ENCODE peak calls at places on chromosomes 13 and 19, in seven cellular contexts. B is activated CD8-positive, alpha-beta memory T cell treated with anti-CD3 and anti-CD28 coated beads, Interleukin-2, amount 50 U/mL, for 4 hours; C is HT-29; U is HAP-1; N is uterus; E is thoracic aorta; M is stimulated activated naive CD8-positive, alpha-beta T cell treated with anti-CD3 and anti-CD28 coated beads, Interleukin-15, amount 100 ng/mL, for 72 hours. Y is an unnamed sample.

GRCh38 chr13:20134732-20135131 is 26.1 kb downstream of the GJA3 start:
- DNase-seq in B (no peak), C (no peak), U (no peak), N (no peak), E (no peak), M (no peak), Y (no peak)

GRCh38 chr13:59960683-59961082 is 203.0 kb downstream of the DIAPH3 start:
- DNase-seq in B (no peak), C (no peak), U (no peak), N (no peak), E (no peak), M (no peak), Y (no peak)

GRCh38 chr13:43303040-43303729 is 279.8 kb downstream of the DNAJC15 start:
- DNase-seq in B (no peak), C (peak; percentile 70), U (peak; percentile 51), N (no peak), E (no peak), M (no peak), Y (peak; percentile 42)

GRCh38 chr13:26847281-26847680 is 86.7 kb upstream of the GPR12 start:
- DNase-seq in B (no peak), C (no peak), U (no peak), N (no peak), E (no peak), M (no peak), Y (peak; percentile 15)

GRCh38 chr13:111973186-111974064 is 93.5 kb upstream of the SOX1 start:
- DNase-seq in B (no peak), C (no peak), U (no peak), N (no peak), E (no peak), M (no peak), Y (no peak)

GRCh38 chr13:75271851-75272250 is 210.1 kb downstream of the TBC1D4 start:
- DNase-seq in B (no peak), C (no peak), U (no peak), N (no peak), E (no peak), M (no peak), Y (no peak)

GRCh38 chr13:110651271-110651670 is 35.9 kb downstream of the NAXD start:
- DNase-seq in B (no peak), C (no peak), U (no peak), N (no peak), E (no peak), M (no peak), Y (no peak)

GRCh38 chr13:67094078-67094477 is 136.1 kb downstream of the PCDH9 start:
- DNase-seq in B (no peak), C (no peak), U (no peak), N (no peak), E (no peak), M (no peak), Y (no peak)

GRCh38 chr19:50718255-50719118 is 1.1 kb downstream of the SHANK1 start:
- DNase-seq in B (peak; percentile 53), C (no peak), U (no peak), N (no peak), E (no peak), M (no peak), Y (peak; percentile 48)

GRCh38 chr13:33153421-33154381 is 131.9 kb downstream of the STARD13 start:
- DNase-seq in B (no peak), C (peak; percentile 75), U (no peak), N (no peak), E (peak; percentile 11), M (no peak), Y (no peak)

GRCh38 chr13:79679334-79679733 is 198.4 kb downstream of the NDFIP2 start:
- DNase-seq in B (peak; percentile 21), C (peak; percentile 90), U (peak; percentile 58), N (peak; percentile 56), E (no peak), M (peak; percentile 22), Y (peak; percentile 65)

GRCh38 chr19:46958542-46958941 is 61.1 kb upstream of the NPAS1 start:
- DNase-seq in B (no peak), C (no peak), U (no peak), N (no peak), E (no peak), M (no peak), Y (no peak)

GRCh38 chr19:30739394-30739793 is 367.2 kb downstream of the ZNF536 start:
- DNase-seq in B (no peak), C (no peak), U (no peak), N (peak; percentile 49), E (no peak), M (no peak), Y (no peak)

GRCh38 chr13:93289047-93289446 is 62.4 kb downstream of the GPC6 start:
- DNase-seq in B (no peak), C (no peak), U (no peak), N (no peak), E (no peak), M (no peak), Y (no peak)

GRCh38 chr19:10009714-10010224 is 535 bp downstream of the COL5A3 start:
- DNase-seq in B (peak; percentile 21), C (no peak), U (no peak), N (no peak), E (no peak), M (no peak), Y (no peak)

GRCh38 chr13:24900507-24900906 is 136.5 kb downstream of the RNF17 start:
- DNase-seq in B (no peak), C (no peak), U (no peak), N (no peak), E (no peak), M (no peak), Y (no peak)

GRCh38 chr19:39377373-39378362 is 13.2 kb downstream of the PAF1 start:
- DNase-seq in B (no peak), C (no peak), U (no peak), N (no peak), E (no peak), M (no peak), Y (no peak)

GRCh38 chr19:8115805-8116396 is 33.5 kb downstream of the FBN3 start:
- DNase-seq in B (no peak), C (no peak), U (no peak), N (no peak), E (no peak), M (no peak), Y (no peak)

GRCh38 chr19:55657004-55657747 is 2.3 kb downstream of the U2AF2 start:
- DNase-seq in B (no peak), C (peak; percentile 43), U (no peak), N (no peak), E (no peak), M (no peak), Y (no peak)

GRCh38 chr13:35888327-35888940 is 242.7 kb downstream of the DCLK1 start:
- DNase-seq in B (no peak), C (no peak), U (no peak), N (no peak), E (no peak), M (no peak), Y (no peak)

GRCh38 chr19:16587031-16588023 is 15.1 kb upstream of the SLC35E1 start:
- DNase-seq in B (peak; percentile 77), C (no peak), U (no peak), N (no peak), E (no peak), M (peak; percentile 52), Y (no peak)

GRCh38 chr13:64909184-64909583 is 2321.0 kb downstream of the PCDH9 start:
- DNase-seq in B (no peak), C (no peak), U (no peak), N (no peak), E (no peak), M (no peak), Y (no peak)

GRCh38 chr19:16886305-16886880 is 2.4 kb upstream of the F2RL3 start:
- DNase-seq in B (no peak), C (no peak), U (no peak), N (peak; percentile 40), E (no peak), M (no peak), Y (no peak)